ENCODE peak calls at places on chromosomes 13 and 19, in four cellular contexts. K is K562, Y is H1, T is SK-N-SH. W is an unnamed sample.

GRCh38 chr19:39200818-39201145 is 3.3 kb downstream of the SYCN start:
- DNase-seq in Y (no peak), T (no peak), K (no peak), W (no peak)

GRCh38 chr13:50677687-50678463 is 165.6 kb downstream of the DLEU7 start:
- DNase-seq in T (no peak), K (no peak), Y (no peak), W (no peak)

GRCh38 chr19:41363371-41363752 is 587 bp downstream of the B9D2 start:
- DNase-seq in K (no peak), Y (no peak), T (no peak), W (no peak)

GRCh38 chr19:2059422-2060201 is 8.6 kb upstream of the MKNK2 start:
- DNase-seq in K (peak), Y (no peak), T (peak), W (no peak)

GRCh38 chr19:12668937-12669271 is 2.3 kb downstream of the WDR83 start:
- DNase-seq in Y (peak), T (peak), K (peak), W (no peak)

GRCh38 chr19:7928741-7929701 is 3.1 kb upstream of the CTXN1 start:
- DNase-seq in T (peak), Y (peak), K (peak), W (peak)

GRCh38 chr13:102484329-102484728 is 82.5 kb upstream of the FGF14 start:
- DNase-seq in Y (no peak), K (no peak), T (no peak), W (no peak)

GRCh38 chr13:51286135-51287002 is 53.1 kb upstream of the SERPINE3 start:
- DNase-seq in Y (peak), T (peak), K (peak), W (peak)

GRCh38 chr19:31214086-31214485 is 135.2 kb downstream of the TSHZ3 start:
- DNase-seq in K (peak), T (peak), Y (no peak), W (no peak)

GRCh38 chr13:44004881-44005280 is 125.2 kb downstream of the LACC1 start:
- DNase-seq in T (no peak), Y (no peak), K (no peak), W (no peak)

GRCh38 chr13:105363747-105364177 is 1171.7 kb downstream of the EFNB2 start:
- DNase-seq in K (no peak), Y (no peak), T (peak), W (no peak)

GRCh38 chr13:28531195-28531955 is 36.4 kb upstream of the FLT1 start:
- DNase-seq in T (peak), K (no peak), Y (peak), W (peak)

GRCh38 chr13:34201050-34201913 is 383.3 kb downstream of the RFC3 start:
- DNase-seq in K (no peak), Y (no peak), T (no peak), W (no peak)

GRCh38 chr19:34172661-34173144 is 399 bp downstream of the LSM14A start:
- DNase-seq in Y (no peak), T (peak), K (peak), W (no peak)

GRCh38 chr13:29676535-29676934 is 81.0 kb upstream of the SLC7A1 start:
- DNase-seq in Y (no peak), K (no peak), T (no peak), W (no peak)

GRCh38 chr13:29681859-29682258 is 86.4 kb upstream of the SLC7A1 start:
- DNase-seq in K (no peak), Y (no peak), T (no peak), W (no peak)

GRCh38 chr13:29676941-29677452 is 81.5 kb upstream of the SLC7A1 start:
- DNase-seq in K (no peak), T (no peak), Y (no peak), W (no peak)

GRCh38 chr13:29677627-29678026 is 82.1 kb upstream of the SLC7A1 start:
- DNase-seq in K (no peak), T (no peak), Y (no peak), W (no peak)

GRCh38 chr13:29679357-29680050 is 84.0 kb upstream of the SLC7A1 start:
- DNase-seq in T (peak), Y (no peak), K (no peak), W (no peak)
- TF ChIP-seq TEAD4 in T (no peak), Y (no peak), K (no peak), W (no peak)

GRCh38 chr19:16067205-16067938 is 8.9 kb upstream of the TPM4 start:
- DNase-seq in T (no peak), Y (no peak), K (no peak), W (no peak)

GRCh38 chr19:16064209-16064889 is 11.9 kb upstream of the TPM4 start:
- DNase-seq in K (no peak), Y (no peak), T (no peak), W (no peak)

GRCh38 chr19:16068696-16069259 is 7.5 kb upstream of the TPM4 start:
- DNase-seq in K (no peak), Y (no peak), T (no peak), W (no peak)

GRCh38 chr19:16069813-16070365 is 6.4 kb upstream of the TPM4 start:
- DNase-seq in K (no peak), T (no peak), Y (no peak), W (no peak)

DNA sequence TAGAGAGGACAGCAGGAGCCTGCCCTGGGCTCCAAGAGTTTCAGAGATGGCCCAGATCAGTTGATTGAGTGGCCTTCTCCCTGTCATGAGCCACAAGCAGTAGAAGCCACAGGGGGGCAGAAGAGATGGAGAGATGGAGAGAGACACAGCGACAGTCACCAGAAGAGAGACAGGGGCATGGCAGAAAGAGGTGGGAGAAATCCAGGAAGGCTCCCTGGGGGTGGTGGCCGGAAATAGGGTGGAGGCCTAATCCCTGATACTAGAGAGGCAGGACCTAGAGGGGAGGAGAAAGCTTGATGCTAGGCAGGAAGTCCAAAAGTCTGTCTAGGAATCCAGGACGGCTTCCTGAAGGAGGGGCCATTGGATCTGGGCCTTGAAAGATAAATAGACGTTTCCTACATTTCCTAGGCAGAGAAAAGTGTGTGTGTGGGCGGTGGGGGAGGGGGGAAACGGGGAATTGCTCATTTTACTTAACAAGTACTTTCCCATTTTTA is 9.6 kb upstream of the TPM4 start:
- DNase-seq in Y (no peak), T (peak), K (peak), W (no peak)
- TF ChIP-seq TEAD4 in Y (no peak), T (no peak), K (no peak), W (no peak)

DNA sequence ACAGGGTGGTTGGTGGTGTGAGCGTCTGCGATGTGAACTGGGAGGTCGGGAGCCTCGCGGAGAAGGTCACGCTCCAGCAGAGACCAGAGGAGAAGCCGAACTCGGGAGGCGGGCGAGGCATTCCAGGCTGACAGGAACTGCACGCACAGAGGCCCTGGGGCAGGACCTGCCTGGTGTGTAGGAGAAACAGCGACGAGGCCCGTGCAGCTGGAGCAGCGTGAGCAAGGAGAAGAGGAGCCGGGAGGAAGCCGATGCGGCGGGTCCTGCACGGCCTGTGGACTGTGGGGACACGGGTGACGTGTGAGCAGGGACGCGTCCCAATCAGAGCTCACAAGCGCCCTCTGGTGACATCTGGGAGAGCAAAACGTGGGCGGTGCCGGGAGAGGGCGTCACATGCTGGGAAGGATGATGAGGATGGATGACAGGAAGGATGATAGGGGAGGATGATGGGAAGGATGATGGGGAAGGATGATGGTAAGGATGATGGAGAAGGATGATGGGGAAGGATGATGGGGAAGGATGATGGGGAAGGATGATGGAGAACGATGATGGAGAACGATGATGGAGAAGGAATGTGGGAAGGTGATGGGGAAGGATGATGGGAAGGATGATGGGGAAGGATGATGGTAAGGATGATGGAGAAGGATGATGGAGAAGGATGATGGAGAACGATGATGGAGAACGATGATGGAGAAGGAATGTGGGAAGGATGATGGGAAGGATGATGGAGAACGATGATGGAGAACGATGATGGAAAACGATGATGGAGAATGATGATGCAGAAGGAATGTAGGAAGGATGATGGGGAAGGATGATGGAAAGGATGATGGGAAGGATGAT is 16.1 kb upstream of the MADCAM1 start:
- DNase-seq in T (peak), Y (peak), K (peak), W (peak)
- TF ChIP-seq TEAD4 in T (no peak), Y (peak), K (no peak), W (no peak)

GRCh38 chr13:21739771-21740170 is 68.9 kb downstream of the FGF9 start:
- DNase-seq in K (no peak), Y (no peak), T (no peak), W (no peak)
- TF ChIP-seq TEAD4 in K (no peak), Y (no peak), T (no peak), W (no peak)

GRCh38 chr13:29924482-29924884 is 74.1 kb upstream of the UBL3 start:
- DNase-seq in T (no peak), K (no peak), Y (no peak), W (no peak)

GRCh38 chr13:29923554-29924481 is 73.4 kb upstream of the UBL3 start:
- DNase-seq in T (peak), K (peak), Y (peak), W (peak)

GRCh38 chr13:29926077-29926476 is 75.7 kb upstream of the UBL3 start:
- DNase-seq in T (no peak), Y (no peak), K (no peak), W (no peak)

GRCh38 chr13:29924951-29925350 is 74.5 kb upstream of the UBL3 start:
- DNase-seq in K (no peak), Y (no peak), T (no peak), W (no peak)

DNA sequence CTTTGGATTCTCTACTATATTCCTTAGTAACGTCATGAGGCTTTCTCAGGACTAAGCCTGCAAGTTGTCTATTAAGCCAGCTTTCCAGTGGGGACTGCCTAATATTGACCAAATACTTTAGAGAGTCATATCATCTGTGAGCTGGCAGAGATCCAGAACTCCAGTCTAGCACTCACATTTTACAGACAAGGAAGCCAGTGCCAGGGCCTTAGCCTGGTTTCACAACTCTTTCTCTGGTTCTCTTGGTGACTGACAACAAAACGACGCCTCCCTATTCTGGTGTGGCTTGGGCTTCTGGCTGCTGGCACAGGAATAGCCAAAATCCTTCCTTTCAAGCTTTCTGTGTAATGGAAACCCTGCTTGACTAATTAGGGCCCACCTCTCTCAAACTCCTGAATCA is 75.0 kb upstream of the UBL3 start:
- DNase-seq in Y (no peak), K (no peak), T (peak), W (no peak)
- TF ChIP-seq TEAD4 in Y (no peak), K (no peak), T (no peak), W (no peak)

DNA sequence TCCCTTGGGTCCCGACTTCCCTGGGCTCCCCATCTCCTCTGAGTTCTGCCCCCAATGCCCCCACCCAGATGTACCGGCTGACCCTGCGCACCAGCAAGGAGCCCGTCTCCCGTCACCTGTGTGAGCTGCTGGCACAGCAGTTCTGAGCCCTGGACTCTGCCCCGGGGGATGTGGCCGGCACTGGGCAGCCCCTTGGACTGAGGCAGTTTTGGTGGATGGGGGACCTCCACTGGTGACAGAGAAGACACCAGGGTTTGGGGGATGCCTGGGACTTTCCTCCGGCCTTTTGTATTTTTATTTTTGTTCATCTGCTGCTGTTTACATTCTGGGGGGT is 6.5 kb downstream of the FUZ start:
- DNase-seq in T (no peak), Y (no peak), K (no peak), W (no peak)
- TF ChIP-seq TEAD4 in T (no peak), Y (no peak), K (no peak), W (no peak)

GRCh38 chr19:51066393-51066792 is 1.5 kb upstream of the KLK13 start:
- DNase-seq in K (no peak), Y (no peak), T (no peak), W (no peak)

GRCh38 chr19:51064534-51065220 is at the start of gene KLK13:
- DNase-seq in K (peak), T (no peak), Y (peak), W (peak)

GRCh38 chr19:51060973-51061372 is 3.9 kb downstream of the KLK13 start:
- DNase-seq in Y (no peak), T (no peak), K (no peak), W (no peak)

GRCh38 chr19:51065221-51065960 is 499 bp upstream of the KLK13 start:
- DNase-seq in K (peak), T (no peak), Y (peak), W (no peak)

GRCh38 chr19:51063664-51064063 is 1.2 kb downstream of the KLK13 start:
- DNase-seq in Y (no peak), K (no peak), T (no peak), W (no peak)
- TF ChIP-seq TEAD4 in Y (no peak), K (no peak), T (no peak), W (no peak)

DNA sequence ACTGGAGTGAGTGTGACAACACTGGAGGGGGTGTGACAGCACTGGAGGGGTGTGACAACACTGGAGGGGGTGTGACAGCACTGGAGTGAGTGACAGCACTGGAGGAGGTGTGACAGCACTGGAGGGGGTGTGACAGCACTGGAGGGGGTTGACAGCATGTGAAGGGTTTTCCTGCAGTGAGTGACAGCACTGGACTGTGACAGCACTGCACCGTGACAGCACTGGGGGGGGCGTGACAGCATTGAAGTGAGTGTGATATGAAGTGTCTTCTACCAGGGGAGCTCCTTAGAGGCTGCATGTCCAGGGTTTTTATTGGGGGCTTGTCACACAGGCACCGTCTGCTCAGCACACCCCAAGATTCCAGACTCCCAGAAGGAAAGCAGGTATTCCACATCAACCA is 274.8 kb downstream of the TEX29 start:
- DNase-seq in K (no peak), Y (no peak), T (no peak), W (no peak)
- TF ChIP-seq TEAD4 in K (no peak), Y (no peak), T (no peak), W (no peak)

GRCh38 chr19:47322048-47322447 is 9.9 kb upstream of the C5AR2 start:
- DNase-seq in T (no peak), Y (no peak), K (no peak), W (no peak)
- TF ChIP-seq TEAD4 in T (no peak), Y (no peak), K (no peak), W (no peak)